ENCODE peak calls at places on chromosomes 4 and X, in four cellular contexts. One of them, this sample, is unnamed.

GRCh38 chrX:139759637-139760036 is 51.7 kb upstream of the MCF2 start:
- DNase-seq in fibroblast of the aortic adventitia: peak
- DNase-seq in AG09309: no peak
- DNase-seq in CD4-positive, CD25-positive, alpha-beta regulatory T cell: peak
- DNase-seq in this sample: no peak

GRCh38 chrX:50108264-50108663 is 92.5 kb downstream of the AKAP4 start:
- DNase-seq in fibroblast of the aortic adventitia: no peak
- DNase-seq in AG09309: no peak
- DNase-seq in CD4-positive, CD25-positive, alpha-beta regulatory T cell: no peak
- DNase-seq in this sample: no peak

GRCh38 chrX:119655125-119655524 is 37.8 kb downstream of the SEPTIN6 start:
- DNase-seq in fibroblast of the aortic adventitia: peak
- DNase-seq in AG09309: peak
- DNase-seq in CD4-positive, CD25-positive, alpha-beta regulatory T cell: no peak
- DNase-seq in this sample: no peak

GRCh38 chr4:4619821-4620220 is 78.0 kb upstream of the STX18 start:
- DNase-seq in fibroblast of the aortic adventitia: no peak
- DNase-seq in AG09309: no peak
- DNase-seq in CD4-positive, CD25-positive, alpha-beta regulatory T cell: no peak
- DNase-seq in this sample: no peak

GRCh38 chr4:110516106-110516922 is 40.4 kb downstream of the ENPEP start:
- DNase-seq in fibroblast of the aortic adventitia: peak
- DNase-seq in AG09309: no peak
- DNase-seq in CD4-positive, CD25-positive, alpha-beta regulatory T cell: peak
- DNase-seq in this sample: peak

GRCh38 chrX:15468036-15468435 is 25.1 kb downstream of the PIR start:
- DNase-seq in fibroblast of the aortic adventitia: peak
- DNase-seq in AG09309: peak
- DNase-seq in CD4-positive, CD25-positive, alpha-beta regulatory T cell: peak
- DNase-seq in this sample: no peak

GRCh38 chrX:51459125-51459524 is 37.3 kb downstream of the NUDT11 start:
- DNase-seq in fibroblast of the aortic adventitia: peak
- DNase-seq in AG09309: no peak
- DNase-seq in CD4-positive, CD25-positive, alpha-beta regulatory T cell: peak
- DNase-seq in this sample: no peak

GRCh38 chrX:7191681-7192110 is 43.7 kb upstream of the PUDP start:
- DNase-seq in fibroblast of the aortic adventitia: no peak
- DNase-seq in AG09309: no peak
- DNase-seq in CD4-positive, CD25-positive, alpha-beta regulatory T cell: peak
- DNase-seq in this sample: no peak

GRCh38 chr4:22417408-22417807 is 98.5 kb downstream of the ADGRA3 start:
- DNase-seq in fibroblast of the aortic adventitia: no peak
- DNase-seq in AG09309: no peak
- DNase-seq in CD4-positive, CD25-positive, alpha-beta regulatory T cell: no peak
- DNase-seq in this sample: no peak

GRCh38 chr4:102169345-102169744 is 175.9 kb downstream of the SLC39A8 start:
- DNase-seq in fibroblast of the aortic adventitia: peak
- DNase-seq in AG09309: no peak
- DNase-seq in CD4-positive, CD25-positive, alpha-beta regulatory T cell: no peak
- DNase-seq in this sample: no peak

GRCh38 chrX:153450949-153451277 is 5.1 kb upstream of the TREX2 start:
- DNase-seq in fibroblast of the aortic adventitia: no peak
- DNase-seq in AG09309: no peak
- DNase-seq in CD4-positive, CD25-positive, alpha-beta regulatory T cell: no peak
- DNase-seq in this sample: no peak